ENCODE peak calls at places on chromosomes 1 and 21, in nine cellular contexts. One of them, this sample, is unnamed.

GRCh38 chr1:16393255-16394177 is 26.5 kb downstream of the SZRD1 start:
- DNase-seq in left ventricle myocardium inferior: no peak
- DNase-seq in lung: no peak
- DNase-seq in AG09309: no peak
- DNase-seq in choroid plexus epithelial cell: no peak
- DNase-seq in brain microvascular endothelial cell: no peak
- DNase-seq in IMR-90: no peak
- DNase-seq in astrocyte of the cerebellum: no peak
- DNase-seq in AG04449: no peak
- DNase-seq in this sample: no peak

GRCh38 chr1:87370519-87370918 is 41.8 kb downstream of the LMO4 start:
- DNase-seq in astrocyte of the cerebellum: no peak
- DNase-seq in IMR-90: no peak
- DNase-seq in choroid plexus epithelial cell: no peak
- DNase-seq in brain microvascular endothelial cell: no peak
- DNase-seq in left ventricle myocardium inferior: no peak
- DNase-seq in AG04449: no peak
- DNase-seq in lung: no peak
- DNase-seq in AG09309: no peak
- DNase-seq in this sample: peak; percentile 30

GRCh38 chr21:41976611-41977010 is 22.8 kb upstream of the C2CD2 start:
- DNase-seq in IMR-90: no peak
- DNase-seq in AG09309: no peak
- DNase-seq in lung: no peak
- DNase-seq in AG04449: no peak
- DNase-seq in choroid plexus epithelial cell: no peak
- DNase-seq in left ventricle myocardium inferior: no peak
- DNase-seq in astrocyte of the cerebellum: no peak
- DNase-seq in brain microvascular endothelial cell: no peak
- DNase-seq in this sample: no peak

GRCh38 chr1:11245248-11245647 is 17.1 kb downstream of the MTOR start:
- DNase-seq in astrocyte of the cerebellum: no peak
- DNase-seq in AG04449: no peak
- DNase-seq in lung: no peak
- DNase-seq in AG09309: no peak
- DNase-seq in IMR-90: no peak
- DNase-seq in choroid plexus epithelial cell: no peak
- DNase-seq in left ventricle myocardium inferior: no peak
- DNase-seq in brain microvascular endothelial cell: no peak
- DNase-seq in this sample: no peak

GRCh38 chr21:35438643-35439404 is 389.7 kb upstream of the RUNX1 start:
- DNase-seq in astrocyte of the cerebellum: no peak
- DNase-seq in AG04449: no peak
- DNase-seq in brain microvascular endothelial cell: no peak
- DNase-seq in left ventricle myocardium inferior: no peak
- DNase-seq in IMR-90: peak; percentile 11
- DNase-seq in AG09309: no peak
- DNase-seq in choroid plexus epithelial cell: peak; percentile 17
- DNase-seq in lung: no peak
- DNase-seq in this sample: no peak

GRCh38 chr1:84374991-84375838 is 23.1 kb upstream of the DNASE2B start:
- DNase-seq in choroid plexus epithelial cell: no peak
- DNase-seq in left ventricle myocardium inferior: no peak
- DNase-seq in AG04449: no peak
- DNase-seq in AG09309: no peak
- DNase-seq in lung: no peak
- DNase-seq in brain microvascular endothelial cell: no peak
- DNase-seq in IMR-90: no peak
- DNase-seq in astrocyte of the cerebellum: no peak
- DNase-seq in this sample: peak; percentile 61

GRCh38 chr1:153349363-153350340 is 1.0 kb upstream of the PGLYRP4 start:
- DNase-seq in IMR-90: no peak
- DNase-seq in lung: peak; percentile 25
- DNase-seq in AG04449: no peak
- DNase-seq in AG09309: no peak
- DNase-seq in choroid plexus epithelial cell: no peak
- DNase-seq in brain microvascular endothelial cell: no peak
- DNase-seq in astrocyte of the cerebellum: no peak
- DNase-seq in left ventricle myocardium inferior: no peak
- DNase-seq in this sample: no peak

GRCh38 chr1:65264197-65264929 is 45.0 kb upstream of the DNAJC6 start:
- DNase-seq in astrocyte of the cerebellum: no peak
- DNase-seq in brain microvascular endothelial cell: peak; percentile 71
- DNase-seq in lung: no peak
- DNase-seq in AG04449: no peak
- DNase-seq in IMR-90: peak; percentile 37
- DNase-seq in AG09309: no peak
- DNase-seq in choroid plexus epithelial cell: peak; percentile 48
- DNase-seq in left ventricle myocardium inferior: peak; percentile 18
- DNase-seq in this sample: peak; percentile 48

GRCh38 chr1:159880435-159880834 is 18.0 kb upstream of the VSIG8 start:
- DNase-seq in lung: no peak
- DNase-seq in left ventricle myocardium inferior: no peak
- DNase-seq in IMR-90: no peak
- DNase-seq in AG09309: no peak
- DNase-seq in astrocyte of the cerebellum: no peak
- DNase-seq in brain microvascular endothelial cell: no peak
- DNase-seq in AG04449: no peak
- DNase-seq in choroid plexus epithelial cell: peak; percentile 24
- DNase-seq in this sample: peak; percentile 44

GRCh38 chr1:85406887-85407593 is 57.9 kb downstream of the DDAH1 start:
- DNase-seq in left ventricle myocardium inferior: no peak
- DNase-seq in lung: peak; percentile 51
- DNase-seq in AG04449: peak; percentile 66
- DNase-seq in choroid plexus epithelial cell: peak; percentile 96
- DNase-seq in astrocyte of the cerebellum: peak; percentile 96
- DNase-seq in AG09309: peak; percentile 77
- DNase-seq in brain microvascular endothelial cell: peak; percentile 92
- DNase-seq in IMR-90: peak; percentile 94
- DNase-seq in this sample: peak; percentile 83

GRCh38 chr1:67166196-67166595 is at the start of gene IL23R:
- DNase-seq in AG04449: no peak
- DNase-seq in AG09309: no peak
- DNase-seq in left ventricle myocardium inferior: peak; percentile 22
- DNase-seq in choroid plexus epithelial cell: no peak
- DNase-seq in astrocyte of the cerebellum: no peak
- DNase-seq in IMR-90: no peak
- DNase-seq in brain microvascular endothelial cell: no peak
- DNase-seq in lung: no peak
- DNase-seq in this sample: no peak

GRCh38 chr1:21573971-21574458 is 64.8 kb downstream of the ALPL start:
- DNase-seq in astrocyte of the cerebellum: peak; percentile 92
- DNase-seq in AG04449: no peak
- DNase-seq in AG09309: no peak
- DNase-seq in IMR-90: peak; percentile 75
- DNase-seq in brain microvascular endothelial cell: peak; percentile 70
- DNase-seq in choroid plexus epithelial cell: peak; percentile 90
- DNase-seq in lung: peak; percentile 58
- DNase-seq in left ventricle myocardium inferior: peak; percentile 86
- DNase-seq in this sample: peak; percentile 72

GRCh38 chr1:175963740-175964139 is 220.3 kb upstream of the TNR start:
- DNase-seq in IMR-90: no peak
- DNase-seq in choroid plexus epithelial cell: no peak
- DNase-seq in AG09309: no peak
- DNase-seq in AG04449: no peak
- DNase-seq in astrocyte of the cerebellum: no peak
- DNase-seq in lung: no peak
- DNase-seq in left ventricle myocardium inferior: no peak
- DNase-seq in brain microvascular endothelial cell: no peak
- DNase-seq in this sample: no peak

GRCh38 chr1:237672748-237673147 is 218.0 kb downstream of the ZP4 start:
- DNase-seq in IMR-90: no peak
- DNase-seq in brain microvascular endothelial cell: no peak
- DNase-seq in lung: no peak
- DNase-seq in left ventricle myocardium inferior: no peak
- DNase-seq in AG04449: no peak
- DNase-seq in choroid plexus epithelial cell: no peak
- DNase-seq in astrocyte of the cerebellum: no peak
- DNase-seq in AG09309: no peak
- DNase-seq in this sample: no peak
- TF ChIP-seq CTCF in IMR-90: no peak
- TF ChIP-seq CTCF in brain microvascular endothelial cell: no peak
- TF ChIP-seq CTCF in lung: no peak
- TF ChIP-seq CTCF in left ventricle myocardium inferior: no peak
- TF ChIP-seq CTCF in AG04449: no peak
- TF ChIP-seq CTCF in choroid plexus epithelial cell: no peak
- TF ChIP-seq CTCF in astrocyte of the cerebellum: no peak
- TF ChIP-seq CTCF in AG09309: no peak
- TF ChIP-seq CTCF in this sample: no peak

DNA sequence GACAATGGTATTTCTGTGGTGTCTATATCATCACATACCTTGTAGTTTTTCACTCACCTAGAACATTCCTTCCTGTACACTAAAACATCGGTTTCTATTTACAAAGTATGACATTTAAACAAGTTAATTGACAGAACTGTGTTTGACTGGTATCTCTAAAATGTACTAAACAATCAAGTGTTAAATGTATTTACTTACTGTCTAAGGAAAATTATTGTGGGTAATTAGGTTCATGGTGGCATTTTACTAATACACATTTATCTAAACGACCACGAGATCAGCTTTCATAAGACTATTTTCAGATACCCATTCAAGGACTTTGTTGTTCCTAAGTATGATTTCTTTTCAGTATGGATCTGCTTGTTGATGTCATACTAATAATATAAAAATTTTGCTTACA is 115.2 kb downstream of the ADGRL2 start:
- DNase-seq in lung: no peak
- DNase-seq in AG09309: no peak
- DNase-seq in astrocyte of the cerebellum: no peak
- DNase-seq in left ventricle myocardium inferior: no peak
- DNase-seq in choroid plexus epithelial cell: no peak
- DNase-seq in IMR-90: no peak
- DNase-seq in brain microvascular endothelial cell: no peak
- DNase-seq in AG04449: no peak
- DNase-seq in this sample: no peak
- H3K4me3 ChIP-seq in lung: no peak overlapping the region
- H3K4me3 ChIP-seq in AG09309: no peak overlapping the region
- H3K4me3 ChIP-seq in astrocyte of the cerebellum: no peak overlapping the region
- H3K4me3 ChIP-seq in left ventricle myocardium inferior: no peak overlapping the region
- H3K4me3 ChIP-seq in choroid plexus epithelial cell: no peak overlapping the region
- H3K4me3 ChIP-seq in IMR-90: no peak overlapping the region
- H3K4me3 ChIP-seq in brain microvascular endothelial cell: no peak overlapping the region
- H3K4me3 ChIP-seq in AG04449: no peak overlapping the region
- H3K4me3 ChIP-seq in this sample: no peak overlapping the region

GRCh38 chr1:109467301-109467777 is 993 bp downstream of the SYPL2 start:
- DNase-seq in IMR-90: no peak
- DNase-seq in AG09309: no peak
- DNase-seq in lung: no peak
- DNase-seq in left ventricle myocardium inferior: no peak
- DNase-seq in brain microvascular endothelial cell: no peak
- DNase-seq in AG04449: no peak
- DNase-seq in choroid plexus epithelial cell: no peak
- DNase-seq in astrocyte of the cerebellum: no peak
- DNase-seq in this sample: no peak

GRCh38 chr1:109470245-109470644 is 3.9 kb downstream of the SYPL2 start:
- DNase-seq in lung: no peak
- DNase-seq in AG09309: no peak
- DNase-seq in left ventricle myocardium inferior: no peak
- DNase-seq in AG04449: no peak
- DNase-seq in brain microvascular endothelial cell: no peak
- DNase-seq in IMR-90: no peak
- DNase-seq in choroid plexus epithelial cell: no peak
- DNase-seq in astrocyte of the cerebellum: no peak
- DNase-seq in this sample: no peak

GRCh38 chr1:109466100-109466439 is 276 bp upstream of the SYPL2 start:
- DNase-seq in IMR-90: no peak
- DNase-seq in lung: no peak
- DNase-seq in AG09309: no peak
- DNase-seq in left ventricle myocardium inferior: no peak
- DNase-seq in brain microvascular endothelial cell: no peak
- DNase-seq in AG04449: no peak
- DNase-seq in astrocyte of the cerebellum: no peak
- DNase-seq in choroid plexus epithelial cell: no peak
- DNase-seq in this sample: peak; percentile 20

GRCh38 chr1:109468903-109469302 is 2.6 kb downstream of the SYPL2 start:
- DNase-seq in IMR-90: no peak
- DNase-seq in brain microvascular endothelial cell: no peak
- DNase-seq in choroid plexus epithelial cell: no peak
- DNase-seq in AG04449: no peak
- DNase-seq in astrocyte of the cerebellum: no peak
- DNase-seq in AG09309: no peak
- DNase-seq in left ventricle myocardium inferior: no peak
- DNase-seq in lung: no peak
- DNase-seq in this sample: no peak

DNA sequence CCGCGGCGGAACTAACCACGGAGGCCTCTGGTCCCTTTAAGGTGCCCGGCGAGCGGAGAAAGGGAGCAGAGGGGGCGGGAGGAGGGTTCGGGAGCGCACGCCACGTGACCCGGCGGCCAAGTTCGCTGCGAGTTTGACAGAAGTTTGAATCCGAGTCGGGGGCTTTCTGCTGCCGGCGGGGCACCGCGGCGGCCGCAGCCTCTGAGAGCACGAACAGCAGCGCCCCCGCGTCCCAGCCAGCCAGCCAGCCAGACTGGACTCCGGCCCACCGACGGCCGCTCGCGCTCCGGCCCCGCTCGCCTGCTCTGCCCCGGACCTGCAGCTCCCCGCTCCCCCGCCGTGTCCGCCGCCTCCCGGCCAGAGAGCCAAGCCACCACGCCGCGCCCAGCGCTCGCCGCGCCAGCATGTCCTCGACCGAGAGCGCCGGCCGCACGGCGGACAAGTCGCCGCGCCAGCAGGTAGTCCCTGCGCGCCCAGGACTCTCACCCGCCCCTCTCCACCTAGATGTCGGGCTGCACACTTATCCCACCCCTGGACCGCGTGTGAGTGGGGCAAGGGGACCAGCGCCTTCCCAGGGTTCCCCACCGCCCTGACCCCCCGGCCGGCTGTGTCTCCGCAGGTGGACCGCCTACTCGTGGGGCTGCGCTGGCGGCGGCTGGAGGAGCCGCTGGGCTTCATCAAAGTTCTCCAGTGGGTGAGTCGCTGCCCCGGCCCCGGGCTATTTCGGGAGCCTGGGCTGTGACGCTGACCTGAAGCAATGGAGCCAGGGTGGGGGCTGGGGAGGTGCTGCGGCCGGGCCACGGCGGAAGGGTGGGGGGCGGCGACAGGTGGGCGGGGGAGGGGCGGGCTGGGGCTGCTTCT is at the start of gene SYPL2:
- DNase-seq in left ventricle myocardium inferior: peak; percentile 64
- DNase-seq in astrocyte of the cerebellum: no peak
- DNase-seq in AG04449: no peak
- DNase-seq in IMR-90: peak; percentile 12
- DNase-seq in brain microvascular endothelial cell: no peak
- DNase-seq in lung: no peak
- DNase-seq in choroid plexus epithelial cell: peak; percentile 5
- DNase-seq in AG09309: no peak
- DNase-seq in this sample: peak; percentile 37
- TF ChIP-seq CTCF in left ventricle myocardium inferior: peak; percentile 15
- TF ChIP-seq CTCF in astrocyte of the cerebellum: no peak
- TF ChIP-seq CTCF in AG04449: no peak
- TF ChIP-seq CTCF in IMR-90: no peak
- TF ChIP-seq CTCF in brain microvascular endothelial cell: no peak
- TF ChIP-seq CTCF in lung: no peak
- TF ChIP-seq CTCF in choroid plexus epithelial cell: no peak
- TF ChIP-seq CTCF in AG09309: no peak
- TF ChIP-seq CTCF in this sample: no peak

DNA sequence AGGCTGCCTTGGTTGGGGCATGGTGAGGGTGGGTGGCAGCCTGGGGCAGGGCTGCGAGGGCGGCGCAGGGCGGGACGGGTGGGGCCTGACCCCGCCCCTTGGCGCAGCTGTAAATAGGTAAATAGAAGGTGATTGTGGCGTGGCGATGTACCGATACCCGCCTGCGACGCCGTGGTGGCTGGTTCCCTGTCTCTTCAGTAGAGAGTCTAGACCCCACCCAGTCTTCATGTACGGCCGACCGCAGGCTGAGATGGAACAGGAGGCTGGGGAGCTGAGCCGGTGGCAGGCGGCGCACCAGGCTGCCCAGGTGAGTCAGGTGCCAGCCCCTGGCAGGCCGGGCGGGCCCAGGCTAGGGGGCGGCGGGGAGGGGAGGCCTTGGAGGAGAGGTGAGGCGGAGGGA is at the start of gene KLF17:
- DNase-seq in lung: no peak
- DNase-seq in AG09309: no peak
- DNase-seq in astrocyte of the cerebellum: no peak
- DNase-seq in left ventricle myocardium inferior: no peak
- DNase-seq in choroid plexus epithelial cell: no peak
- DNase-seq in IMR-90: no peak
- DNase-seq in AG04449: no peak
- DNase-seq in brain microvascular endothelial cell: no peak
- DNase-seq in this sample: no peak
- H3K4me3 ChIP-seq in lung: no peak within 1 kb of the TSS
- H3K4me3 ChIP-seq in AG09309: no peak within 1 kb of the TSS
- H3K4me3 ChIP-seq in astrocyte of the cerebellum: no peak within 1 kb of the TSS
- H3K4me3 ChIP-seq in left ventricle myocardium inferior: no peak within 1 kb of the TSS
- H3K4me3 ChIP-seq in choroid plexus epithelial cell: no peak within 1 kb of the TSS
- H3K4me3 ChIP-seq in IMR-90: no peak within 1 kb of the TSS
- H3K4me3 ChIP-seq in AG04449: no peak within 1 kb of the TSS
- H3K4me3 ChIP-seq in brain microvascular endothelial cell: no peak within 1 kb of the TSS
- H3K4me3 ChIP-seq in this sample: no peak within 1 kb of the TSS

This sample was measured in fibroblast of villous mesenchyme.